ENCODE peak calls at places on chromosomes 11 and 22, in nine cellular contexts. Z is stimulated activated CD4-positive, alpha-beta T cell treated with anti-CD3 and anti-CD28 coated beads, Interleukin-4, amount 100 ng/mL, for 24 hours; K is brain microvascular endothelial cell; X is left ventricle myocardium superior; L is MCF 10A; B is HEK293T; G is H54; W is colonic mucosa; C is MV-4-11. J is an unnamed sample.

GRCh38 chr22:24925586-24926427 is 20.7 kb downstream of the LHFPL7 start:
- DNase-seq in C (no peak), W (no peak), Z (no peak), X (no peak), L (no peak), K (peak), B (no peak), G (no peak), J (no peak)

GRCh38 chr11:68780829-68781228 is 29.5 kb upstream of the TESMIN start:
- DNase-seq in W (peak), C (no peak), B (peak), X (peak), G (no peak), L (no peak), Z (no peak), K (no peak), J (no peak)

GRCh38 chr11:9203715-9204311 is 61.3 kb downstream of the DENND5A start:
- DNase-seq in W (no peak), B (no peak), C (no peak), Z (no peak), X (no peak), L (no peak), G (no peak), K (no peak), J (no peak)

GRCh38 chr11:10823152-10823579 is 14.4 kb upstream of the EIF4G2 start:
- DNase-seq in G (no peak), W (no peak), K (no peak), X (no peak), Z (no peak), L (no peak), C (no peak), B (no peak), J (no peak)

GRCh38 chr22:47174096-47174495 is 411.6 kb downstream of the TBC1D22A start:
- DNase-seq in L (no peak), K (no peak), W (no peak), C (no peak), X (no peak), G (no peak), B (no peak), Z (no peak), J (no peak)

GRCh38 chr11:48024635-48025071 is 44.3 kb downstream of the PTPRJ start:
- DNase-seq in W (no peak), C (no peak), Z (no peak), X (no peak), B (no peak), K (no peak), G (no peak), L (no peak), J (no peak)

GRCh38 chr11:114129699-114130659 is 70.5 kb downstream of the ZBTB16 start:
- DNase-seq in K (no peak), G (no peak), W (no peak), B (no peak), L (no peak), X (no peak), Z (no peak), C (no peak), J (no peak)

GRCh38 chr11:10639350-10639749 is 54.2 kb downstream of the IRAG1 start:
- DNase-seq in K (no peak), B (no peak), W (no peak), Z (no peak), L (no peak), G (no peak), C (peak), X (no peak), J (no peak)

GRCh38 chr11:117731689-117732290 is 65.2 kb downstream of the DSCAML1 start:
- DNase-seq in C (no peak), W (no peak), Z (no peak), B (no peak), L (no peak), G (no peak), X (no peak), K (no peak), J (no peak)

GRCh38 chr22:49756201-49756600 is 71.5 kb downstream of the BRD1 start:
- DNase-seq in G (no peak), L (no peak), B (no peak), X (no peak), W (no peak), C (no peak), Z (no peak), K (no peak), J (no peak)

GRCh38 chr11:1953489-1954284 is 6.6 kb downstream of the MRPL23 start:
- DNase-seq in L (no peak), W (no peak), G (no peak), C (no peak), K (no peak), X (peak), B (no peak), Z (peak), J (no peak)

GRCh38 chr11:96113100-96113710 is 189.3 kb upstream of the MTMR2 start:
- DNase-seq in X (no peak), L (no peak), C (no peak), B (no peak), G (no peak), Z (no peak), K (no peak), W (no peak), J (no peak)

GRCh38 chr11:22193348-22194051 is 615 bp downstream of the ANO5 start:
- DNase-seq in G (no peak), W (peak), C (no peak), L (no peak), Z (no peak), B (peak), K (no peak), X (peak), J (no peak)

GRCh38 chr11:121451982-121452608 is at the start of gene SORL1:
- DNase-seq in B (peak), W (peak), Z (peak), X (peak), C (no peak), K (no peak), L (peak), G (peak), J (peak)

GRCh38 chr22:38026130-38027111 is 30.8 kb upstream of the PICK1 start:
- DNase-seq in K (no peak), X (no peak), L (no peak), Z (no peak), C (no peak), G (no peak), B (no peak), W (no peak), J (no peak)

GRCh38 chr22:45284705-45285305 is at the start of gene UPK3A:
- DNase-seq in L (no peak), G (no peak), Z (peak), X (peak), B (no peak), K (no peak), W (peak), C (peak), J (peak)

GRCh38 chr11:43934359-43935130 is 7.9 kb upstream of the C11orf96 start:
- DNase-seq in G (no peak), X (no peak), K (no peak), B (no peak), Z (no peak), W (no peak), L (no peak), C (no peak), J (no peak)

GRCh38 chr11:16815047-16815767 is 76.8 kb downstream of the C11orf58 start:
- DNase-seq in K (no peak), Z (no peak), G (no peak), L (no peak), W (peak), C (peak), X (peak), B (no peak), J (no peak)

GRCh38 chr11:5737091-5737490 is 843 bp downstream of the OR56B1 start:
- DNase-seq in K (peak), X (no peak), W (no peak), C (no peak), L (peak), B (no peak), Z (no peak), G (no peak), J (no peak)

GRCh38 chr22:35893698-35894097 is 134.9 kb downstream of the RBFOX2 start:
- DNase-seq in G (no peak), K (no peak), W (no peak), L (no peak), C (no peak), B (no peak), X (no peak), Z (no peak), J (no peak)

GRCh38 chr11:78298216-78298860 is 109.6 kb downstream of the USP35 start:
- DNase-seq in L (no peak), X (no peak), G (no peak), C (no peak), W (no peak), B (no peak), Z (no peak), K (peak), J (no peak)

GRCh38 chr11:128490092-128490491 is 97.3 kb downstream of the ETS1 start:
- DNase-seq in X (no peak), W (no peak), C (no peak), K (no peak), B (no peak), L (no peak), G (no peak), Z (no peak), J (no peak)

GRCh38 chr11:10623797-10624761 is 55.6 kb upstream of the LYVE1 start:
- DNase-seq in G (peak), B (peak), C (peak), X (peak), W (no peak), L (peak), Z (no peak), K (no peak), J (no peak)

J was measured in T-helper 2 cell treated with Interferon-gamma antibody and Interleukin-4, amounts not matched to agents 5 μg/mL and 100 μg/mL, for 36 hours.